ENCODE peak calls at places on chromosomes 11 and 22, in eight cellular contexts. K is adipocyte, C is right lobe of liver, P is pancreas, D is astrocyte of the spinal cord, R is non-pigmented ciliary epithelial cell, B is AG04449, N is Caki2. S is an unnamed sample.

GRCh38 chr11:134226806-134227325 is 2.4 kb downstream of the VPS26B start:
- DNase-seq in K (no peak), C (no peak), P (no peak), D (no peak), R (no peak), B (no peak), N (no peak), S (no peak)

GRCh38 chr11:102703826-102704493 is 1.6 kb downstream of the MMP27 start:
- DNase-seq in K (no peak), C (no peak), P (no peak), D (no peak), R (no peak), B (no peak), N (no peak), S (no peak)

GRCh38 chr11:26712497-26712896 is 9.4 kb downstream of the SLC5A12 start:
- DNase-seq in K (no peak), C (no peak), P (no peak), D (no peak), R (no peak), B (no peak), N (no peak), S (no peak)

GRCh38 chr11:112837162-112837826 is 123.9 kb upstream of the NCAM1 start:
- DNase-seq in K (no peak), C (peak), P (no peak), D (no peak), R (no peak), B (no peak), N (no peak), S (no peak)

GRCh38 chr11:119693253-119693815 is 35.7 kb downstream of the NECTIN1 start:
- DNase-seq in K (no peak), C (no peak), P (peak), D (no peak), R (no peak), B (no peak), N (no peak), S (no peak)

GRCh38 chr11:10495464-10495786 is 40.4 kb downstream of the AMPD3 start:
- DNase-seq in K (no peak), C (peak), P (no peak), D (no peak), R (no peak), B (no peak), N (no peak), S (no peak)

GRCh38 chr22:50057868-50058311 is at the start of gene TTLL8:
- DNase-seq in K (no peak), C (no peak), P (no peak), D (no peak), R (no peak), B (no peak), N (no peak), S (no peak)

GRCh38 chr11:122807731-122808485 is 30.4 kb upstream of the CRTAM start:
- DNase-seq in K (peak), C (no peak), P (no peak), D (no peak), R (no peak), B (no peak), N (no peak), S (no peak)

GRCh38 chr22:43053176-43053575 is 36.0 kb downstream of the TTLL1 start:
- DNase-seq in K (no peak), C (no peak), P (no peak), D (no peak), R (no peak), B (no peak), N (no peak), S (no peak)

GRCh38 chr11:954392-955144 is 28.9 kb downstream of the AP2A2 start:
- DNase-seq in K (no peak), C (no peak), P (no peak), D (no peak), R (no peak), B (no peak), N (no peak), S (no peak)

GRCh38 chr11:48095779-48096470 is 115.6 kb downstream of the PTPRJ start:
- DNase-seq in K (no peak), C (peak), P (no peak), D (no peak), R (no peak), B (peak), N (no peak), S (no peak)

GRCh38 chr11:93236741-93237675 is 39.2 kb upstream of the SLC36A4 start:
- DNase-seq in K (peak), C (no peak), P (no peak), D (peak), R (no peak), B (no peak), N (peak), S (no peak)

S was measured in lower lobe of right lung.